ENCODE peak calls at places on chromosomes 6 and 20, in seven cellular contexts. M is left lung, R is GM23338, C is fibroblast of lung, T is heart right ventricle, B is IMR-90, A is PC-9. Y is an unnamed sample.

GRCh38 chr6:150560004-150560883 is 39.4 kb upstream of the PLEKHG1 start:
- DNase-seq in M (no peak), R (no peak), C (no peak), T (no peak), B (no peak), A (no peak), Y (no peak)

GRCh38 chr6:154682633-154683125 is 50.5 kb upstream of the SCAF8 start:
- DNase-seq in M (no peak), R (no peak), C (no peak), T (no peak), B (no peak), A (no peak), Y (no peak)

GRCh38 chr20:34751453-34751852 is 47.3 kb downstream of the TP53INP2 start:
- DNase-seq in M (no peak), R (no peak), C (peak; percentile 23), T (no peak), B (peak; percentile 17), A (no peak), Y (no peak)

GRCh38 chr20:2822073-2822472 is 5.9 kb downstream of the TMEM239 start:
- DNase-seq in M (no peak), R (no peak), C (peak; percentile 60), T (no peak), B (peak; percentile 30), A (no peak), Y (no peak)

GRCh38 chr20:64112691-64113443 is 5.5 kb upstream of the NPBWR2 start:
- DNase-seq in M (peak; percentile 58), R (peak; percentile 1), C (no peak), T (no peak), B (no peak), A (peak; percentile 35), Y (no peak)

GRCh38 chr20:46746972-46747371 is 37.5 kb downstream of the SLC2A10 start:
- DNase-seq in M (no peak), R (no peak), C (peak; percentile 77), T (no peak), B (peak; percentile 71), A (peak; percentile 82), Y (peak; percentile 3)

GRCh38 chr6:105036371-105036770 is 79.5 kb downstream of the LIN28B start:
- DNase-seq in M (no peak), R (no peak), C (no peak), T (no peak), B (no peak), A (no peak), Y (no peak)

GRCh38 chr6:91994787-91995186 is 1407.9 kb upstream of the MAP3K7 start:
- DNase-seq in M (no peak), R (no peak), C (no peak), T (no peak), B (no peak), A (no peak), Y (no peak)

GRCh38 chr6:161019324-161019839 is 27.8 kb downstream of the MAP3K4 start:
- DNase-seq in M (no peak), R (no peak), C (no peak), T (no peak), B (no peak), A (no peak), Y (no peak)

GRCh38 chr6:1131285-1132079 is 180.4 kb upstream of the FOXQ1 start:
- DNase-seq in M (no peak), R (no peak), C (peak; percentile 62), T (no peak), B (peak; percentile 94), A (no peak), Y (peak; percentile 39)

GRCh38 chr20:46270977-46271744 is 37.1 kb downstream of the CDH22 start:
- DNase-seq in M (no peak), R (no peak), C (no peak), T (no peak), B (no peak), A (no peak), Y (no peak)

GRCh38 chr6:4208158-4208557 is 72.8 kb upstream of the ECI2 start:
- DNase-seq in M (no peak), R (no peak), C (no peak), T (no peak), B (no peak), A (no peak), Y (no peak)

GRCh38 chr6:10873374-10873773 is 8.5 kb downstream of the GCM2 start:
- DNase-seq in M (no peak), R (no peak), C (no peak), T (no peak), B (no peak), A (peak; percentile 88), Y (no peak)

GRCh38 chr20:62927128-62927705 is 912 bp upstream of the DIDO1 start:
- DNase-seq in M (no peak), R (no peak), C (no peak), T (no peak), B (no peak), A (no peak), Y (no peak)

GRCh38 chr6:111381126-111381525 is 101.9 kb downstream of the REV3L start:
- DNase-seq in M (no peak), R (no peak), C (peak; percentile 20), T (no peak), B (peak; percentile 41), A (no peak), Y (no peak)

GRCh38 chr20:34324541-34324940 is 21.4 kb upstream of the AHCY start:
- DNase-seq in M (no peak), R (no peak), C (no peak), T (no peak), B (no peak), A (no peak), Y (no peak)

GRCh38 chr6:52663120-52663934 is 7.6 kb upstream of the TMEM14A start:
- DNase-seq in M (no peak), R (peak; percentile 80), C (peak; percentile 65), T (no peak), B (peak; percentile 80), A (peak; percentile 45), Y (peak; percentile 43)

GRCh38 chr6:156395276-156395675 is 381.9 kb upstream of the ARID1B start:
- DNase-seq in M (no peak), R (no peak), C (no peak), T (no peak), B (no peak), A (no peak), Y (no peak)

GRCh38 chr6:46053034-46053933 is 37.6 kb upstream of the CLIC5 start:
- DNase-seq in M (no peak), R (no peak), C (no peak), T (no peak), B (no peak), A (no peak), Y (no peak)

GRCh38 chr6:95099410-95099809 is 477.9 kb upstream of the MANEA start:
- DNase-seq in M (no peak), R (no peak), C (peak; percentile 2), T (no peak), B (no peak), A (no peak), Y (no peak)

GRCh38 chr6:168265827-168266815 is 53.5 kb downstream of the DACT2 start:
- DNase-seq in M (no peak), R (no peak), C (no peak), T (no peak), B (no peak), A (no peak), Y (no peak)

GRCh38 chr20:4443016-4443415 is 278.7 kb upstream of the PRND start:
- DNase-seq in M (no peak), R (no peak), C (no peak), T (no peak), B (no peak), A (peak; percentile 72), Y (no peak)

GRCh38 chr6:144151010-144151727 is 852 bp downstream of the STX11 start:
- DNase-seq in M (no peak), R (peak; percentile 9), C (no peak), T (no peak), B (no peak), A (peak; percentile 45), Y (no peak)

GRCh38 chr20:59955131-59955796 is 3.0 kb upstream of the CDH26 start:
- DNase-seq in M (no peak), R (peak; percentile 52), C (no peak), T (no peak), B (no peak), A (peak; percentile 61), Y (no peak)

GRCh38 chr20:9241232-9241692 is 172.4 kb downstream of the PLCB4 start:
- DNase-seq in M (no peak), R (no peak), C (peak; percentile 97), T (no peak), B (peak; percentile 54), A (peak; percentile 93), Y (peak; percentile 32)

GRCh38 chr6:17866876-17867444 is 120.5 kb downstream of the KIF13A start:
- DNase-seq in M (no peak), R (no peak), C (no peak), T (no peak), B (no peak), A (no peak), Y (no peak)

GRCh38 chr20:56945057-56945456 is 316.0 kb downstream of the TFAP2C start:
- DNase-seq in M (no peak), R (no peak), C (no peak), T (no peak), B (no peak), A (no peak), Y (no peak)
- TF ChIP-seq CTCF in M (no peak), R (no peak), C (no peak), T (no peak), B (no peak), A (peak; percentile 27), Y (no peak)

GRCh38 chr6:170032197-170032596 is 258.7 kb downstream of the DLL1 start:
- DNase-seq in M (peak; percentile 30), R (no peak), C (no peak), T (no peak), B (no peak), A (no peak), Y (no peak)
- H3K27ac ChIP-seq in M (no peak overlapping the region), R (no peak overlapping the region), C (no peak overlapping the region), T (no peak overlapping the region), B (no peak overlapping the region), A (no peak overlapping the region), Y (no peak overlapping the region)

DNA sequence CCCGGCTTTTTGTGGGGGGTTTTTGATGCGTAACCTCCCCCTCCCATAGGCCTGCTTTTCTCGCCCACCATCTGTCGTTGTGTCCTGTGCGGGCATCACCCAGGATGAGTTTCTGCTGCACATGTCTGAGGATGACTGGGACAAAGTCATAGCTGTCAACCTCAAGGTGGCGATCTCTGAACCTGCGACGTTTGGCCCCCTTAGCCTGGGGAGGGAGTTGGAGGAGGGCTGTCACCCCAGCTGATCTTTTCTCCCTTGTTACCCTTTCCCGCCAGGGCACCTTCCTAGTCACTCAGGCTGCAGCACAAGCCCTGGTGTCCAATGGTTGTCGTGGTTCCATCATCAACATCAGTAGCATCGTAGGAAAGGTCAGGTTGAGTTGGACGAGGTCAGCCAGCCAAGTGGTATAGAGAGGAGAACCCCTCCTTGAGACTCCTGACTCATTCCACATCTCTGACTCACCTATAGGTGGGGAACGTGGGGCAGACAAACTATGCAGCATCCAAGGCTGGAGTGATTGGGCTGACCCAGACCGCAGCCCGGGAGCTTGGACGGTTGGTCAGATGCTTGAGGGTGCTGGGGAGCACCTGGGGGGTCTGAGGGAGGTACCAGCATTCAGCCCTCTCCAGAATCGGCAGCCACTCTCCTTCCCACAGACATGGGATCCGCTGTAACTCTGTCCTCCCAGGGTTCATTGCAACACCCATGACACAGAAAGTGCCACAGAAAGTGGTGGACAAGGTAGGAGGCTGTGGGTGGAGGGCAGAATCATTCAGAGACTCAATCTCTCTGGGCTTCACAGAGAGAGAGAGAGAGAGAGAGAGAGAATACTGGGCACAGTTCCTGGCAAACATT is 944 bp downstream of the HSD17B8 start:
- DNase-seq in M (no peak), R (peak; percentile 44), C (peak; percentile 92), T (no peak), B (peak; percentile 64), A (peak; percentile 73), Y (no peak)
- TF ChIP-seq CTCF in M (no peak), R (peak; percentile 37), C (no peak), T (no peak), B (no peak), A (no peak), Y (no peak)

GRCh38 chr20:25050082-25050481 is 7.9 kb downstream of the ACSS1 start:
- DNase-seq in M (no peak), R (no peak), C (no peak), T (no peak), B (no peak), A (peak; percentile 23), Y (no peak)
- H3K27ac ChIP-seq in M (no peak overlapping the region), R (no peak overlapping the region), C (no peak overlapping the region), T (peak overlapping the region; percentile 2), B (no peak overlapping the region), A (no peak overlapping the region), Y (no peak overlapping the region)